ENCODE peak calls at places on chromosomes 5 and 9, in seven cellular contexts. O, E, D, A, N, F and V are unnamed samples.

GRCh38 chr9:111148390-111148993 is 110.2 kb upstream of the LPAR1 start:
- DNase-seq in O (no peak), E (no peak), D (no peak), A (no peak), N (peak), F (no peak), V (no peak)

GRCh38 chr5:148482697-148483462 is 99.1 kb downstream of the FBXO38 start:
- DNase-seq in O (no peak), E (no peak), D (no peak), A (peak), N (peak), F (peak), V (no peak)

GRCh38 chr9:126528111-126528510 is 85.6 kb upstream of the LMX1B start:
- DNase-seq in O (no peak), E (no peak), D (no peak), A (no peak), N (no peak), F (no peak), V (no peak)

GRCh38 chr9:68779558-68780376 is 74.7 kb downstream of the PIP5K1B start:
- DNase-seq in O (peak), E (peak), D (peak), A (peak), N (peak), F (peak), V (peak)

GRCh38 chr5:100852988-100853449 is 50.1 kb downstream of the ST8SIA4 start:
- DNase-seq in O (no peak), E (no peak), D (no peak), A (no peak), N (no peak), F (no peak), V (no peak)

GRCh38 chr5:76851713-76852369 is 2.0 kb downstream of the S100Z start:
- DNase-seq in O (no peak), E (no peak), D (no peak), A (no peak), N (peak), F (no peak), V (no peak)

GRCh38 chr9:79026311-79026710 is 545.5 kb upstream of the TLE4 start:
- DNase-seq in O (no peak), E (peak), D (no peak), A (no peak), N (no peak), F (no peak), V (no peak)

GRCh38 chr9:133737071-133737773 is 930 bp downstream of the SARDH start:
- DNase-seq in O (peak), E (no peak), D (peak), A (no peak), N (no peak), F (no peak), V (no peak)

GRCh38 chr5:59034498-59035186 is 451.8 kb downstream of the RAB3C start:
- DNase-seq in O (no peak), E (peak), D (peak), A (no peak), N (peak), F (no peak), V (no peak)